ENCODE peak calls at places on chromosome 15, in four cellular contexts. J, R, P and A are unnamed samples.

GRCh38 chr15:33201376-33202189 is 7.1 kb upstream of the FMN1 start:
- DNase-seq in J (peak), R (peak), P (no peak), A (peak)

GRCh38 chr15:78050851-78051250 is 26.7 kb downstream of the TBC1D2B start:
- DNase-seq in J (no peak), R (peak), P (no peak), A (peak)

GRCh38 chr15:58348095-58348812 is 83.5 kb upstream of the LIPC start:
- DNase-seq in J (no peak), R (no peak), P (no peak), A (no peak)

GRCh38 chr15:73996267-73996666 is 1.8 kb downstream of the PML start:
- DNase-seq in J (no peak), R (no peak), P (no peak), A (no peak)

GRCh38 chr15:42772126-42772525 is 35.2 kb upstream of the CDAN1 start:
- DNase-seq in J (no peak), R (no peak), P (no peak), A (peak)

GRCh38 chr15:66982816-66983215 is 82.6 kb upstream of the SMAD3 start:
- DNase-seq in J (no peak), R (no peak), P (no peak), A (peak)

GRCh38 chr15:63398456-63398855 is 16.8 kb upstream of the CA12 start:
- DNase-seq in J (no peak), R (no peak), P (no peak), A (no peak)

GRCh38 chr15:79031201-79031600 is 59.4 kb downstream of the RASGRF1 start:
- DNase-seq in J (peak), R (no peak), P (no peak), A (no peak)

GRCh38 chr15:39058371-39059131 is 493.9 kb upstream of the RASGRP1 start:
- DNase-seq in J (no peak), R (no peak), P (no peak), A (no peak)

GRCh38 chr15:41923424-41923999 is 29.7 kb upstream of the SPTBN5 start:
- DNase-seq in J (no peak), R (no peak), P (no peak), A (no peak)

GRCh38 chr15:49621327-49622210 is 721 bp downstream of the DTWD1 start:
- DNase-seq in J (no peak), R (peak), P (no peak), A (peak)

GRCh38 chr15:92196342-92196741 is 197.3 kb upstream of the ST8SIA2 start:
- DNase-seq in J (no peak), R (no peak), P (no peak), A (no peak)

GRCh38 chr15:23532019-23532418 is 33.5 kb upstream of the MKRN3 start:
- DNase-seq in J (no peak), R (no peak), P (no peak), A (peak)

GRCh38 chr15:22952826-22953579 is 27.2 kb downstream of the CYFIP1 start:
- DNase-seq in J (no peak), R (no peak), P (no peak), A (peak)

GRCh38 chr15:95148183-95148582 is 916.8 kb downstream of the MCTP2 start:
- DNase-seq in J (no peak), R (no peak), P (no peak), A (no peak)

GRCh38 chr15:31483924-31484368 is 157.3 kb downstream of the KLF13 start:
- DNase-seq in J (no peak), R (no peak), P (peak), A (no peak)

GRCh38 chr15:89034305-89034704 is 54.0 kb upstream of the ABHD2 start:
- DNase-seq in J (no peak), R (peak), P (no peak), A (peak)

GRCh38 chr15:41013698-41014414 is 60.6 kb downstream of the CHAC1 start:
- DNase-seq in J (no peak), R (no peak), P (no peak), A (peak)

GRCh38 chr15:54687628-54688027 is 509.1 kb downstream of the RSL24D1 start:
- DNase-seq in J (no peak), R (no peak), P (no peak), A (no peak)

GRCh38 chr15:44286814-44287555 is 1.5 kb upstream of the GOLM2 start:
- DNase-seq in J (no peak), R (peak), P (no peak), A (peak)

GRCh38 chr15:98177950-98178848 is 217.7 kb downstream of the ARRDC4 start:
- DNase-seq in J (no peak), R (peak), P (peak), A (peak)

GRCh38 chr15:31273258-31273941 is 53.2 kb upstream of the KLF13 start:
- DNase-seq in J (peak), R (no peak), P (peak), A (no peak)

GRCh38 chr15:61195116-61196002 is 33.7 kb downstream of the RORA start:
- DNase-seq in J (no peak), R (peak), P (no peak), A (peak)

DNA sequence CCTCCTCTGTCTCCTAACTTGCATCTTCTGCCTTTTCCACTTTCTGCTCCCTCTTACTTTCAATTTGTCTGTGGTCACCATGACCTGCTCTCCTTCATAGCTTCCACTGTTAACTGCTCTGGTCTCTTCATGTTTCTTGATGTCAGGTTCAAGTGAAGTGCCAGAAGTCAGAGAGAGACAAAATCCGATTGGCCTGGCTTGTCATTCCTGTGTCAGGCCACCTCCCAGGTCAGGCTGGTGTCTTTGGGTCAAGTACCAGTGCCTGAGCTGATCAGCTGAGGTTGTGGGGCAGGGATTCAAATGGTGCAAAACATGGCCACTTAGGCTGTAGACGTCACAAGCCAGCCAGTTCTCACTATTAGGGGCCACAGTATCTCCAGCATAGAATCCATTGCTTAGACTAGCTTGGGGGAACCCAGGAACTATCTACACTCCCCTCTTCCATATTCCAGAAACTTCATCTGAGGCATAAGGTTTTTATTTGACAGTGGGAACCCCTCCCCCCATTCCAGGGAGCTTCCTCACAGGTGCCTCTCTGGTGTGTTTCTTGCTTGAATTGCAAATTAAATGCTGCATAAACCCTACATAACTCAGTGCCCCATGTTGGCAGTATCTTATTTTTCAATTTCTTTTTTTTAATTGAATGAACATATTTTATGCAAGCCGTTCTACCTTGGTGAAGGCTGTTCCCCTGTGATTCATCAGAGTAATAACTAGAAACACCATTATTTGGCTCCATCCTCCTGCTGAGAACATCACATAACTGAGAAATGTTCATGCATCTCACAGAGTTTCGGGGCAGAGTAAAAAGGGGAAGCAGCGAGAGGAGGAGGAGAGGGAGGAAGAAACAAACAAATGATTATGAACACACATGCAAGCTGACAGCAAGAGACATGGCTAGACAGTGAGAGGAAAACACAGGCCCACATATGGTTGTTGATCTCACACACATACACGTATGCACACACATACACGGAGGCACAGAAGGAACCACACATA is 175.8 kb downstream of the TLE3 start:
- DNase-seq in J (no peak), R (no peak), P (no peak), A (no peak)
- H3K4me3 ChIP-seq in J (no peak), R (no peak), P (no peak), A (no peak)

GRCh38 chr15:75202251-75203016 is 752 bp downstream of the C15orf39 start:
- DNase-seq in J (peak), R (peak), P (peak), A (peak)
- TF ChIP-seq CTCF in J (no peak), R (no peak), P (no peak), A (peak)

DNA sequence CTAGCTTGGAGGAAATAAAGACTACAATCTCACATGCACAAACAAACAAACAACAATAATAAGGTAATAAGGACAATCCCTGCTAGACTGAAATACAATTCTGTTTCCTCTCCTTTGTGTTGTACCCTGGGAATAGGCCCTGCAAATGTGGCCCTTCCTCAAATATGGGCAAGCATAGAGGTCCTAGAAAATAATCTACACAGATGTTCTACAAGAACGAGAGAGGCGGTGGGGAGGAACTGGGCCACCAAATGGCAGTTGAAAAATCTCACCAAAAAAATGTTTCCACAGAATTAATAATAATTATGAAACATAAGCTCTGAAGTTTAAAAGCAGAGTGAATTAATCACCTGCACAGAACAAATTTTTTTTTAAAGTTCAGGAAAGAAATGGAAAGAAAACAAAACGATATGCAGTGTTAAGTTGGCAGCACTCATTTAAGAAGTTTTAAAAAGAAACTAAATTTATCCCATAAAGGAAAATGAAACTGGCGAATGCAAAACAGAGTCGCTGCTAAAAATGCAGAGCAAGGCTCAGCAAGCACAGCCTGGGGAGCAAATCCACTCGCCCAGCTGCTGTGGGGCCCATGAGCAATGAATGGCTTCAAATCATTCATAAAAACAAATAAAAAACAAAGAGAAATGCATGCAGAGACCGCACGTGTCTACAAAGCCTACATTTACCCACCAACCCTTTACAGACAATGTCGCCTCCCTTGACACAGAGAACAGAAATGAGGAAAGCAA is 475.4 kb downstream of the OCA2 start:
- DNase-seq in J (no peak), R (no peak), P (no peak), A (no peak)
- H3K4me3 ChIP-seq in J (no peak), R (no peak), P (no peak), A (no peak)

DNA sequence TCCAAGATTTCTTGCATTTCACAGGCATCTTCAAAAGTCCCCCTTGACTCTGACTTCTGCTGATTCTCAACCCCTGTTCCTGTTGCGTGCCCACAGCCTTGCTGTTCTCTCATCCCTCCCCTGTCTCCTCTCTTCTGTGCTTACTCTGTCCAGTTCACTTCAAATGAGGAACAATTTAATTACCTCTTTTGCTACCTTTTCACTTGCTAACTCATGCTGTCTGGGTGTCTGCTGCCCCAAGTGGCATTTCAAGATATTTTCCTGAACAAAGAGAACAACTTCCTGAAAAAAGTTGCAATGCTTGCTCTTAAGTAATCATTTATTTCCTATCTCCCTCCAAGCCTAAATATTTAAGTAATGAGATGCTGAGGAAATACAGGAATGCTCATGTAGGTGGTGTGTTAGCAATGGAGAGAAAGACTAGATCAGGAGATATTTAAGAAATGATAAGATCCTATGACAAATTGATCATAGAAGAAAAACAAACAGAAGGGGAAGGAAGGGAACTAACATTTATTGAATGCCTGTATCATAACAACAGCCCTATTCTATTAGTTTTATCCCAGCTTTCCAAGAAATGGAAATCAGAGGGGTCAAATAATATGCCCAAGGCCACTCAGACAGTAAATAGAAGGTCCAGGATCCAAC is 42.2 kb downstream of the SV2B start:
- DNase-seq in J (no peak), R (peak), P (no peak), A (peak)
- TF ChIP-seq CTCF in J (no peak), R (no peak), P (no peak), A (peak)

GRCh38 chr15:36888018-36888992 is 212.0 kb downstream of the MEIS2 start:
- DNase-seq in J (peak), R (no peak), P (peak), A (peak)

GRCh38 chr15:36886135-36887011 is 214.0 kb downstream of the MEIS2 start:
- DNase-seq in J (no peak), R (no peak), P (no peak), A (no peak)

GRCh38 chr15:36885709-36886108 is 214.6 kb downstream of the MEIS2 start:
- DNase-seq in J (no peak), R (no peak), P (no peak), A (no peak)

GRCh38 chr15:36884404-36885335 is 215.7 kb downstream of the MEIS2 start:
- DNase-seq in J (no peak), R (no peak), P (no peak), A (no peak)

GRCh38 chr15:36887214-36888017 is 212.9 kb downstream of the MEIS2 start:
- DNase-seq in J (peak), R (no peak), P (peak), A (no peak)
- H3K4me3 ChIP-seq in J (peak), R (no peak), P (peak), A (peak)

GRCh38 chr15:101642361-101642760 is 9.8 kb downstream of the TM2D3 start:
- DNase-seq in J (no peak), R (peak), P (no peak), A (no peak)
- TF ChIP-seq CTCF in J (no peak), R (no peak), P (no peak), A (no peak)

GRCh38 chr15:96218623-96219465 is 111.7 kb upstream of the NR2F2 start:
- DNase-seq in J (no peak), R (no peak), P (no peak), A (no peak)
- H3K4me3 ChIP-seq in J (no peak), R (no peak), P (no peak), A (no peak)